ENCODE peak calls at places on chromosomes 16 and 17, in ten cellular contexts. G, S, R, U, I, F, H, E, O and C are unnamed samples.

GRCh38 chr16:12532871-12533610 is 270.6 kb downstream of the CPPED1 start:
- DNase-seq in O (no peak), F (no peak), G (no peak), U (no peak), R (no peak), I (no peak), H (no peak), E (no peak), S (no peak), C (no peak)

GRCh38 chr17:10803830-10804498 is at the start of gene TMEM238L:
- DNase-seq in R (no peak), I (no peak), O (no peak), F (no peak), G (no peak), H (no peak), E (no peak), U (no peak), S (no peak), C (no peak)

GRCh38 chr17:47291242-47291873 is 32.4 kb upstream of the EFCAB13 start:
- DNase-seq in O (no peak), E (no peak), S (no peak), I (no peak), U (no peak), H (peak; percentile 21), R (no peak), G (peak; percentile 44), F (no peak), C (no peak)

GRCh38 chr16:11796227-11797165 is 562 bp downstream of the ZC3H7A start:
- DNase-seq in R (peak; percentile 44), H (no peak), O (peak; percentile 73), U (peak; percentile 40), S (peak; percentile 47), G (peak; percentile 50), F (peak; percentile 64), E (peak; percentile 79), I (peak; percentile 79), C (peak; percentile 56)

GRCh38 chr16:88870608-88871348 is 4.3 kb upstream of the PABPN1L start:
- DNase-seq in S (no peak), F (no peak), O (no peak), R (no peak), U (no peak), I (no peak), G (no peak), E (no peak), H (no peak), C (no peak)

GRCh38 chr16:57329718-57330327 is 28.8 kb upstream of the CCL22 start:
- DNase-seq in R (no peak), O (no peak), H (no peak), G (no peak), F (no peak), E (no peak), I (no peak), S (no peak), U (no peak), C (no peak)

GRCh38 chr16:1171854-1172428 is 19.0 kb downstream of the CACNA1H start:
- DNase-seq in O (no peak), H (no peak), U (no peak), E (no peak), R (no peak), S (no peak), G (no peak), I (no peak), F (no peak), C (no peak)

GRCh38 chr17:44376124-44376523 is 12.5 kb upstream of the FAM171A2 start:
- DNase-seq in F (peak; percentile 22), R (no peak), S (no peak), U (no peak), E (no peak), H (no peak), I (peak; percentile 42), G (peak; percentile 55), O (peak; percentile 64), C (no peak)

GRCh38 chr16:89334050-89334449 is 116.5 kb downstream of the ZNF778 start:
- DNase-seq in U (no peak), E (no peak), R (no peak), H (no peak), I (no peak), S (no peak), F (no peak), G (no peak), O (no peak), C (no peak)

GRCh38 chr17:57211543-57211942 is 44.8 kb upstream of the MSI2 start:
- DNase-seq in S (peak; percentile 29), O (no peak), R (no peak), I (no peak), H (peak; percentile 85), U (no peak), G (no peak), F (no peak), E (no peak), C (no peak)

GRCh38 chr16:53866520-53866919 is 162.6 kb downstream of the FTO start:
- DNase-seq in F (no peak), R (no peak), I (no peak), G (no peak), E (no peak), O (no peak), S (no peak), U (no peak), H (no peak), C (no peak)

GRCh38 chr17:51407576-51407975 is 147.2 kb downstream of the UTP18 start:
- DNase-seq in E (no peak), F (no peak), S (no peak), H (no peak), O (no peak), I (no peak), G (no peak), R (no peak), U (no peak), C (no peak)

GRCh38 chr17:44210342-44211192 is 8.9 kb downstream of the UBTF start:
- DNase-seq in O (peak; percentile 86), F (peak; percentile 89), I (peak; percentile 88), U (peak; percentile 82), E (peak; percentile 93), R (no peak), G (peak; percentile 89), S (peak; percentile 87), H (peak; percentile 49), C (peak; percentile 87)

DNA sequence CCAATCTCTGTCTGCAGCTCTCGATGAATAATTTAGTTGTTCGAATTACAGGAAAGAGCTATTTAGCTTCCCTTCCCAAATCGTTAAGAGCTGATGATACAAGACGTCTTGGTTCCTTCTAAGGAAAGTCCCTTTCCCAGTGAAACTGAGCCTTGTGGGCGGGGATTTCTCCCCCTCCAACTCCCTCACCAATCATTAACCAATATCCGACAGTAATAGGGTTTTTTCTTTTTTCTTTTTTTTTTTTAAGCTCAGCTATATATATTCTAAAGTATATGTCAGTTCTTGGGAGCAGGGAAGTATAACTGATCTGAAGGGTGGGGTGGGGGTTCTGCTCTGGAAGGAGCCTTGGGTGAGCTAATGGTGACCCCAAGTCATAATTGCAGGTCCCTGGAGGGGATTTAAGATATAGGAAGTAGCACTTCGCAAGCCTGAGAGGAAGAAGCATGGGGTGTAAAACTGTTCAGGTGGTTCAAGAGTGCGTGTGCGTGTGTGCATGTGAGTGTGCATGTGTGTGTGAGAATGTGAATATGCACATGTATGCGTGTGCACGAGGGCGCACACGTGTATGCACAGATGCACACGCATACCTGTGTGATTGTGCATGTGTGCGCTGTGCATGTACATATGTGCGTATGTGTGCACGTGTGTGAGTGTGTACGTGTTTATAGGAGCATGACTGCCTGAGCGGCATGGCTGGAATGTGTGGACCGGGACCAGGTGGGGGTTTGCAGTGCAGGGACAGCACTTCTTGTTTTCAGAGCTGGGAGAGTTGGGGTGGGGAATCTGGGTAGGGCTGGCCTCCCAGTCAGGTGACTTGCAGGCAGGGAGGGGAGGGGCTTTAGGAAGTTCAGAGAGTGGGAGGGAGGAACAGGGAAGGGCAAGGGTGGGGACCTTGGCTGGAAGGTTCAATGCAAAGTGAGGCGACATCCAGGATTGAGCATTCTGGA is 42.7 kb downstream of the SOCS3 start:
- DNase-seq in I (no peak), F (no peak), S (peak; percentile 48), E (peak; percentile 77), H (peak; percentile 43), G (peak; percentile 61), O (no peak), U (no peak), R (peak; percentile 96), C (no peak)
- H3K4me3 ChIP-seq in I (no peak overlapping the region), F (no peak overlapping the region), S (no peak overlapping the region), E (no peak overlapping the region), H (no peak overlapping the region), G (no peak overlapping the region), O (no peak overlapping the region), U (no peak overlapping the region), R (peak overlapping the region; percentile 28), C (no peak overlapping the region)

GRCh38 chr16:9417898-9418297 is 326.5 kb downstream of the HAPSTR1 start:
- DNase-seq in S (no peak), O (no peak), I (no peak), G (no peak), U (no peak), F (no peak), E (no peak), R (no peak), H (no peak), C (no peak)

GRCh38 chr16:9409753-9410493 is 318.5 kb downstream of the HAPSTR1 start:
- DNase-seq in F (no peak), S (no peak), G (no peak), E (no peak), H (no peak), I (no peak), R (no peak), O (no peak), U (no peak), C (no peak)

GRCh38 chr16:9412362-9413311 is 321.2 kb downstream of the HAPSTR1 start:
- DNase-seq in U (no peak), S (no peak), G (no peak), E (no peak), R (no peak), I (no peak), H (no peak), F (no peak), O (no peak), C (no peak)

GRCh38 chr16:9419161-9419560 is 327.7 kb downstream of the HAPSTR1 start:
- DNase-seq in E (no peak), R (no peak), H (no peak), S (no peak), G (no peak), F (no peak), U (no peak), I (no peak), O (no peak), C (no peak)

GRCh38 chr16:9415588-9415987 is 324.1 kb downstream of the HAPSTR1 start:
- DNase-seq in U (no peak), F (no peak), R (peak; percentile 34), E (no peak), O (no peak), I (no peak), G (no peak), H (no peak), S (no peak), C (no peak)
- TF ChIP-seq CTCF in U (no peak), F (no peak), R (peak; percentile 14), E (no peak), O (no peak), I (no peak), G (no peak), H (no peak), S (no peak), C (no peak)

GRCh38 chr17:81734405-81735055 is 22.4 kb downstream of the SLC25A10 start:
- DNase-seq in F (no peak), I (no peak), U (no peak), E (peak; percentile 38), S (no peak), O (no peak), G (no peak), H (no peak), R (no peak), C (no peak)
- H3K4me3 ChIP-seq in F (no peak overlapping the region), I (no peak overlapping the region), U (no peak overlapping the region), E (no peak overlapping the region), S (no peak overlapping the region), O (no peak overlapping the region), G (no peak overlapping the region), H (no peak overlapping the region), R (no peak overlapping the region), C (no peak overlapping the region)

GRCh38 chr17:38747385-38748328 is 479 bp downstream of the PCGF2 start:
- DNase-seq in R (no peak), I (peak; percentile 72), O (peak; percentile 71), H (no peak), U (no peak), G (no peak), E (peak; percentile 63), S (no peak), F (peak; percentile 68), C (no peak)
- TF ChIP-seq CTCF in R (peak; percentile 16), I (no peak), O (peak; percentile 49), H (peak; percentile 8), U (no peak), G (no peak), E (no peak), S (no peak), F (no peak), C (no peak)